ENCODE peak calls at places on chromosomes 7 and 10, in ten cellular contexts. P is skeletal muscle cell, Y is NCI-H774, V is AG04450, O is HFFc6, G is germinal center, H is iPS-NIHi11, Z is left lung, X is HEK293T, M is NT2/D1. S is an unnamed sample.

GRCh38 chr10:132656283-132657126 is 118.9 kb downstream of the INPP5A start:
- DNase-seq in X (no peak), G (no peak), Y (no peak), H (no peak), O (no peak), P (no peak), M (no peak), V (no peak), Z (no peak), S (no peak)

GRCh38 chr7:146656988-146657387 is 540.4 kb downstream of the CNTNAP2 start:
- DNase-seq in Y (no peak), X (no peak), V (no peak), O (no peak), H (no peak), Z (no peak), G (no peak), P (no peak), M (no peak), S (no peak)

GRCh38 chr7:30159698-30160143 is 24.9 kb downstream of the MTURN start:
- DNase-seq in H (peak), Y (no peak), P (no peak), O (peak), Z (peak), G (no peak), M (no peak), X (peak), V (no peak), S (no peak)

GRCh38 chr10:101215397-101216206 is 13.7 kb downstream of the LBX1 start:
- DNase-seq in O (no peak), Z (no peak), V (no peak), G (no peak), H (no peak), X (no peak), P (no peak), M (no peak), Y (no peak), S (no peak)

GRCh38 chr10:58435297-58435696 is 50.1 kb downstream of the TFAM start:
- DNase-seq in G (no peak), Y (no peak), Z (peak), V (peak), P (peak), H (peak), M (no peak), X (peak), O (peak), S (peak)

GRCh38 chr10:70432101-70432500 is 9.4 kb downstream of the NODAL start:
- DNase-seq in X (no peak), H (no peak), O (no peak), Y (no peak), Z (no peak), G (no peak), P (no peak), M (no peak), V (no peak), S (no peak)

GRCh38 chr10:59176241-59177030 is at the start of gene PHYHIPL:
- DNase-seq in Y (peak), Z (no peak), V (no peak), X (peak), O (no peak), G (no peak), H (peak), P (no peak), M (peak), S (no peak)

GRCh38 chr7:134188311-134188710 is 61.2 kb downstream of the LRGUK start:
- DNase-seq in Z (no peak), X (no peak), G (no peak), H (no peak), Y (no peak), M (no peak), O (no peak), P (no peak), V (no peak), S (no peak)

GRCh38 chr10:132690821-132691610 is 94.9 kb downstream of the NKX6-2 start:
- DNase-seq in P (no peak), X (no peak), Y (no peak), G (no peak), V (no peak), H (no peak), O (no peak), Z (no peak), M (no peak), S (no peak)

S was measured in AG09309.